ENCODE peak calls at places on chromosomes 5 and 9, in seven cellular contexts. One of them, this sample, is unnamed.

GRCh38 chr5:6765612-6766525 is 52.6 kb downstream of the TENT4A start:
- DNase-seq in uterus: peak; percentile 46
- DNase-seq in heart left ventricle: peak; percentile 70
- DNase-seq in CD4-positive, CD25-positive, alpha-beta regulatory T cell: peak; percentile 78
- DNase-seq in SK-N-SH: peak; percentile 88
- DNase-seq in bronchial epithelial cell: peak; percentile 81
- DNase-seq in coronary artery: peak; percentile 84
- DNase-seq in this sample: peak; percentile 81

GRCh38 chr5:133467325-133467700 is 145.0 kb downstream of the FSTL4 start:
- DNase-seq in uterus: no peak
- DNase-seq in heart left ventricle: no peak
- DNase-seq in CD4-positive, CD25-positive, alpha-beta regulatory T cell: no peak
- DNase-seq in SK-N-SH: no peak
- DNase-seq in bronchial epithelial cell: no peak
- DNase-seq in coronary artery: no peak
- DNase-seq in this sample: no peak

GRCh38 chr9:19618816-19619215 is 170.0 kb downstream of the SLC24A2 start:
- DNase-seq in uterus: no peak
- DNase-seq in heart left ventricle: no peak
- DNase-seq in CD4-positive, CD25-positive, alpha-beta regulatory T cell: no peak
- DNase-seq in SK-N-SH: no peak
- DNase-seq in bronchial epithelial cell: no peak
- DNase-seq in coronary artery: no peak
- DNase-seq in this sample: no peak

GRCh38 chr5:134124289-134125194 is 10.1 kb downstream of the TCF7 start:
- DNase-seq in uterus: no peak
- DNase-seq in heart left ventricle: no peak
- DNase-seq in CD4-positive, CD25-positive, alpha-beta regulatory T cell: no peak
- DNase-seq in SK-N-SH: no peak
- DNase-seq in bronchial epithelial cell: peak; percentile 42
- DNase-seq in coronary artery: no peak
- DNase-seq in this sample: no peak

GRCh38 chr9:118183571-118183970 is 479.4 kb downstream of the TLR4 start:
- DNase-seq in uterus: no peak
- DNase-seq in heart left ventricle: no peak
- DNase-seq in CD4-positive, CD25-positive, alpha-beta regulatory T cell: no peak
- DNase-seq in SK-N-SH: no peak
- DNase-seq in bronchial epithelial cell: no peak
- DNase-seq in coronary artery: no peak
- DNase-seq in this sample: no peak

GRCh38 chr9:93830606-93831005 is 124.5 kb downstream of the BARX1 start:
- DNase-seq in uterus: no peak
- DNase-seq in heart left ventricle: no peak
- DNase-seq in CD4-positive, CD25-positive, alpha-beta regulatory T cell: no peak
- DNase-seq in SK-N-SH: no peak
- DNase-seq in bronchial epithelial cell: no peak
- DNase-seq in coronary artery: peak; percentile 58
- DNase-seq in this sample: no peak

GRCh38 chr5:128100860-128101557 is 17.4 kb downstream of the SLC12A2 start:
- DNase-seq in uterus: no peak
- DNase-seq in heart left ventricle: no peak
- DNase-seq in CD4-positive, CD25-positive, alpha-beta regulatory T cell: no peak
- DNase-seq in SK-N-SH: no peak
- DNase-seq in bronchial epithelial cell: no peak
- DNase-seq in coronary artery: no peak
- DNase-seq in this sample: no peak

GRCh38 chr5:41270423-41271251 is 57.3 kb upstream of the C6 start:
- DNase-seq in uterus: peak; percentile 46
- DNase-seq in heart left ventricle: peak; percentile 50
- DNase-seq in CD4-positive, CD25-positive, alpha-beta regulatory T cell: peak; percentile 4
- DNase-seq in SK-N-SH: peak; percentile 18
- DNase-seq in bronchial epithelial cell: peak; percentile 54
- DNase-seq in coronary artery: no peak
- DNase-seq in this sample: peak; percentile 78

GRCh38 chr5:142544946-142545652 is 140.8 kb downstream of the FGF1 start:
- DNase-seq in uterus: no peak
- DNase-seq in heart left ventricle: no peak
- DNase-seq in CD4-positive, CD25-positive, alpha-beta regulatory T cell: no peak
- DNase-seq in SK-N-SH: no peak
- DNase-seq in bronchial epithelial cell: no peak
- DNase-seq in coronary artery: no peak
- DNase-seq in this sample: no peak

GRCh38 chr5:142743677-142744441 is 26.3 kb upstream of the ARHGAP26 start:
- DNase-seq in uterus: peak; percentile 23
- DNase-seq in heart left ventricle: peak; percentile 48
- DNase-seq in CD4-positive, CD25-positive, alpha-beta regulatory T cell: no peak
- DNase-seq in SK-N-SH: no peak
- DNase-seq in bronchial epithelial cell: peak; percentile 50
- DNase-seq in coronary artery: no peak
- DNase-seq in this sample: no peak

GRCh38 chr5:2014058-2014610 is 131.4 kb upstream of the IRX4 start:
- DNase-seq in uterus: no peak
- DNase-seq in heart left ventricle: no peak
- DNase-seq in CD4-positive, CD25-positive, alpha-beta regulatory T cell: no peak
- DNase-seq in SK-N-SH: no peak
- DNase-seq in bronchial epithelial cell: no peak
- DNase-seq in coronary artery: no peak
- DNase-seq in this sample: no peak

GRCh38 chr5:36396640-36397039 is 94.9 kb upstream of the RANBP3L start:
- DNase-seq in uterus: no peak
- DNase-seq in heart left ventricle: no peak
- DNase-seq in CD4-positive, CD25-positive, alpha-beta regulatory T cell: no peak
- DNase-seq in SK-N-SH: no peak
- DNase-seq in bronchial epithelial cell: no peak
- DNase-seq in coronary artery: no peak
- DNase-seq in this sample: no peak

GRCh38 chr5:2534251-2534650 is 217.2 kb downstream of the IRX2 start:
- DNase-seq in uterus: no peak
- DNase-seq in heart left ventricle: no peak
- DNase-seq in CD4-positive, CD25-positive, alpha-beta regulatory T cell: no peak
- DNase-seq in SK-N-SH: no peak
- DNase-seq in bronchial epithelial cell: no peak
- DNase-seq in coronary artery: peak; percentile 31
- DNase-seq in this sample: no peak

GRCh38 chr9:111637421-111637950 is 6.4 kb downstream of the DNAJC25 start:
- DNase-seq in uterus: no peak
- DNase-seq in heart left ventricle: no peak
- DNase-seq in CD4-positive, CD25-positive, alpha-beta regulatory T cell: no peak
- DNase-seq in SK-N-SH: no peak
- DNase-seq in bronchial epithelial cell: no peak
- DNase-seq in coronary artery: no peak
- DNase-seq in this sample: no peak

GRCh38 chr9:111632051-111632450 is 917 bp downstream of the DNAJC25 start:
- DNase-seq in uterus: no peak
- DNase-seq in heart left ventricle: no peak
- DNase-seq in CD4-positive, CD25-positive, alpha-beta regulatory T cell: peak; percentile 9
- DNase-seq in SK-N-SH: no peak
- DNase-seq in bronchial epithelial cell: peak; percentile 15
- DNase-seq in coronary artery: no peak
- DNase-seq in this sample: no peak

GRCh38 chr9:111633389-111633736 is 2.2 kb downstream of the DNAJC25 start:
- DNase-seq in uterus: no peak
- DNase-seq in heart left ventricle: no peak
- DNase-seq in CD4-positive, CD25-positive, alpha-beta regulatory T cell: no peak
- DNase-seq in SK-N-SH: no peak
- DNase-seq in bronchial epithelial cell: no peak
- DNase-seq in coronary artery: no peak
- DNase-seq in this sample: no peak

GRCh38 chr9:111632695-111633388 is 1.7 kb downstream of the DNAJC25 start:
- DNase-seq in uterus: no peak
- DNase-seq in heart left ventricle: no peak
- DNase-seq in CD4-positive, CD25-positive, alpha-beta regulatory T cell: no peak
- DNase-seq in SK-N-SH: no peak
- DNase-seq in bronchial epithelial cell: no peak
- DNase-seq in coronary artery: no peak
- DNase-seq in this sample: no peak

GRCh38 chr9:111634860-111635259 is 3.7 kb downstream of the DNAJC25 start:
- DNase-seq in uterus: no peak
- DNase-seq in heart left ventricle: no peak
- DNase-seq in CD4-positive, CD25-positive, alpha-beta regulatory T cell: no peak
- DNase-seq in SK-N-SH: no peak
- DNase-seq in bronchial epithelial cell: no peak
- DNase-seq in coronary artery: no peak
- DNase-seq in this sample: no peak
- H3K4me3 ChIP-seq in uterus: no peak overlapping the region
- H3K4me3 ChIP-seq in heart left ventricle: no peak overlapping the region
- H3K4me3 ChIP-seq in CD4-positive, CD25-positive, alpha-beta regulatory T cell: no peak overlapping the region
- H3K4me3 ChIP-seq in SK-N-SH: no peak overlapping the region
- H3K4me3 ChIP-seq in bronchial epithelial cell: no peak overlapping the region
- H3K4me3 ChIP-seq in coronary artery: no peak overlapping the region
- H3K4me3 ChIP-seq in this sample: no peak overlapping the region

GRCh38 chr5:14171091-14171490 is 27.9 kb downstream of the TRIO start:
- DNase-seq in uterus: no peak
- DNase-seq in heart left ventricle: no peak
- DNase-seq in CD4-positive, CD25-positive, alpha-beta regulatory T cell: no peak
- DNase-seq in SK-N-SH: no peak
- DNase-seq in bronchial epithelial cell: no peak
- DNase-seq in coronary artery: no peak
- DNase-seq in this sample: no peak
- H3K4me3 ChIP-seq in uterus: no peak overlapping the region
- H3K4me3 ChIP-seq in heart left ventricle: no peak overlapping the region
- H3K4me3 ChIP-seq in CD4-positive, CD25-positive, alpha-beta regulatory T cell: no peak overlapping the region
- H3K4me3 ChIP-seq in SK-N-SH: no peak overlapping the region
- H3K4me3 ChIP-seq in bronchial epithelial cell: no peak overlapping the region
- H3K4me3 ChIP-seq in coronary artery: no peak overlapping the region
- H3K4me3 ChIP-seq in this sample: no peak overlapping the region

GRCh38 chr5:491856-492155 is 32.4 kb downstream of the SLC9A3 start:
- DNase-seq in uterus: no peak
- DNase-seq in heart left ventricle: no peak
- DNase-seq in CD4-positive, CD25-positive, alpha-beta regulatory T cell: no peak
- DNase-seq in SK-N-SH: no peak
- DNase-seq in bronchial epithelial cell: no peak
- DNase-seq in coronary artery: no peak
- DNase-seq in this sample: no peak
- H3K4me3 ChIP-seq in uterus: no peak overlapping the region
- H3K4me3 ChIP-seq in heart left ventricle: no peak overlapping the region
- H3K4me3 ChIP-seq in CD4-positive, CD25-positive, alpha-beta regulatory T cell: no peak overlapping the region
- H3K4me3 ChIP-seq in SK-N-SH: no peak overlapping the region
- H3K4me3 ChIP-seq in bronchial epithelial cell: no peak overlapping the region
- H3K4me3 ChIP-seq in coronary artery: no peak overlapping the region
- H3K4me3 ChIP-seq in this sample: no peak overlapping the region

GRCh38 chr9:124008307-124008854 is 3.2 kb upstream of the LHX2 start:
- DNase-seq in uterus: no peak
- DNase-seq in heart left ventricle: no peak
- DNase-seq in CD4-positive, CD25-positive, alpha-beta regulatory T cell: peak; percentile 37
- DNase-seq in SK-N-SH: peak; percentile 54
- DNase-seq in bronchial epithelial cell: peak; percentile 52
- DNase-seq in coronary artery: no peak
- DNase-seq in this sample: no peak

GRCh38 chr9:124005372-124005771 is 6.2 kb upstream of the LHX2 start:
- DNase-seq in uterus: no peak
- DNase-seq in heart left ventricle: no peak
- DNase-seq in CD4-positive, CD25-positive, alpha-beta regulatory T cell: no peak
- DNase-seq in SK-N-SH: no peak
- DNase-seq in bronchial epithelial cell: no peak
- DNase-seq in coronary artery: no peak
- DNase-seq in this sample: no peak

GRCh38 chr9:124007468-124008306 is 3.9 kb upstream of the LHX2 start:
- DNase-seq in uterus: no peak
- DNase-seq in heart left ventricle: no peak
- DNase-seq in CD4-positive, CD25-positive, alpha-beta regulatory T cell: no peak
- DNase-seq in SK-N-SH: no peak
- DNase-seq in bronchial epithelial cell: no peak
- DNase-seq in coronary artery: no peak
- DNase-seq in this sample: no peak

GRCh38 chr9:124006448-124007156 is 5.0 kb upstream of the LHX2 start:
- DNase-seq in uterus: no peak
- DNase-seq in heart left ventricle: no peak
- DNase-seq in CD4-positive, CD25-positive, alpha-beta regulatory T cell: no peak
- DNase-seq in SK-N-SH: no peak
- DNase-seq in bronchial epithelial cell: no peak
- DNase-seq in coronary artery: no peak
- DNase-seq in this sample: no peak

DNA sequence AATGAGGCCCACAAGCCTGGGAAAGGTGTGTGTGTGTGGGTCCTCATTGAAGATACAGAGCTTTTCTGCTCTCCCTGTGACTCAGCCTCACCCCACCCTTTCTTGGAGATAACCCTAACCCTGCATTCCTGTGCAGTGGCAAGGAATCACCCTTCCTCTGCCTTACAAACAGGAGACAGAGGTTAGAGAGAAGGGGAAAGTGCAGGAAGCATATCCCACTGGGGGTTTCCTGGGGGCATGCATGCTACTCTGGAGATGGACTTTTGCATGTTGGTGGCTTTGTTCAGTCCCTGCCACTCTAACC is 4.5 kb upstream of the LHX2 start:
- DNase-seq in uterus: no peak
- DNase-seq in heart left ventricle: no peak
- DNase-seq in CD4-positive, CD25-positive, alpha-beta regulatory T cell: no peak
- DNase-seq in SK-N-SH: no peak
- DNase-seq in bronchial epithelial cell: peak; percentile 19
- DNase-seq in coronary artery: no peak
- DNase-seq in this sample: no peak
- H3K4me3 ChIP-seq in uterus: no peak overlapping the region
- H3K4me3 ChIP-seq in heart left ventricle: no peak overlapping the region
- H3K4me3 ChIP-seq in CD4-positive, CD25-positive, alpha-beta regulatory T cell: no peak overlapping the region
- H3K4me3 ChIP-seq in SK-N-SH: no peak overlapping the region
- H3K4me3 ChIP-seq in bronchial epithelial cell: no peak overlapping the region
- H3K4me3 ChIP-seq in coronary artery: no peak overlapping the region
- H3K4me3 ChIP-seq in this sample: no peak overlapping the region

GRCh38 chr9:99822096-99822595 is 461 bp downstream of the NR4A3 start:
- DNase-seq in uterus: no peak
- DNase-seq in heart left ventricle: no peak
- DNase-seq in CD4-positive, CD25-positive, alpha-beta regulatory T cell: peak; percentile 35
- DNase-seq in SK-N-SH: no peak
- DNase-seq in bronchial epithelial cell: no peak
- DNase-seq in coronary artery: no peak
- DNase-seq in this sample: no peak

GRCh38 chr9:99821187-99822095 is at the start of gene NR4A3:
- DNase-seq in uterus: peak; percentile 94
- DNase-seq in heart left ventricle: peak; percentile 97
- DNase-seq in CD4-positive, CD25-positive, alpha-beta regulatory T cell: peak; percentile 86
- DNase-seq in SK-N-SH: peak; percentile 91
- DNase-seq in bronchial epithelial cell: peak; percentile 90
- DNase-seq in coronary artery: peak; percentile 98
- DNase-seq in this sample: peak; percentile 96

GRCh38 chr9:99823392-99824377 is 2.0 kb downstream of the NR4A3 start:
- DNase-seq in uterus: peak; percentile 46
- DNase-seq in heart left ventricle: peak; percentile 52
- DNase-seq in CD4-positive, CD25-positive, alpha-beta regulatory T cell: peak; percentile 34
- DNase-seq in SK-N-SH: peak; percentile 78
- DNase-seq in bronchial epithelial cell: no peak
- DNase-seq in coronary artery: peak; percentile 79
- DNase-seq in this sample: peak; percentile 13

GRCh38 chr9:99824378-99825157 is 2.9 kb downstream of the NR4A3 start:
- DNase-seq in uterus: peak; percentile 35
- DNase-seq in heart left ventricle: peak; percentile 49
- DNase-seq in CD4-positive, CD25-positive, alpha-beta regulatory T cell: peak; percentile 66
- DNase-seq in SK-N-SH: peak; percentile 66
- DNase-seq in bronchial epithelial cell: no peak
- DNase-seq in coronary artery: peak; percentile 79
- DNase-seq in this sample: peak; percentile 24

GRCh38 chr9:99822596-99823391 is 1.1 kb downstream of the NR4A3 start:
- DNase-seq in uterus: peak; percentile 37
- DNase-seq in heart left ventricle: peak; percentile 40
- DNase-seq in CD4-positive, CD25-positive, alpha-beta regulatory T cell: peak; percentile 63
- DNase-seq in SK-N-SH: peak; percentile 68
- DNase-seq in bronchial epithelial cell: no peak
- DNase-seq in coronary artery: peak; percentile 78
- DNase-seq in this sample: peak; percentile 33
- H3K4me3 ChIP-seq in uterus: peak overlapping the region; percentile 57
- H3K4me3 ChIP-seq in heart left ventricle: peak overlapping the region; percentile 89
- H3K4me3 ChIP-seq in CD4-positive, CD25-positive, alpha-beta regulatory T cell: peak overlapping the region; percentile 93
- H3K4me3 ChIP-seq in SK-N-SH: peak overlapping the region; percentile 91
- H3K4me3 ChIP-seq in bronchial epithelial cell: peak overlapping the region; percentile 85
- H3K4me3 ChIP-seq in coronary artery: peak overlapping the region; percentile 83
- H3K4me3 ChIP-seq in this sample: no peak overlapping the region